ENCODE peak calls at places on chromosomes 6 and 20, in six cellular contexts. L is endothelial cell of umbilical vein, C is adipocyte, G is mesenchymal stem cell, F is H1, V is HCT116. M is an unnamed sample. For H3K36me3 and H3K4me1, the result is how much of the 10 kb centered on the place peaks cover.

GRCh38 chr20:48639899-48640298 is 187.9 kb downstream of the PREX1 start:
- DNase-seq in C (no peak), V (no peak), G (no peak), F (no peak), L (no peak), M (no peak)

GRCh38 chr6:87483929-87484328 is 11.2 kb downstream of the SLC35A1 start:
- DNase-seq in C (peak), G (peak), F (peak), V (peak), L (no peak), M (peak)

GRCh38 chr6:128504003-128504654 is 16.3 kb downstream of the PTPRK start:
- DNase-seq in V (no peak), L (no peak), C (no peak), G (no peak), F (no peak), M (no peak)

GRCh38 chr6:124535746-124536145 is 426.5 kb upstream of the RNF217 start:
- DNase-seq in V (no peak), G (peak), C (no peak), L (peak), F (no peak), M (no peak)

GRCh38 chr20:44264287-44264686 is 17.2 kb downstream of the GDAP1L1 start:
- DNase-seq in F (no peak), L (no peak), V (no peak), G (no peak), C (no peak), M (no peak)

GRCh38 chr6:158831571-158831970 is 12.4 kb upstream of the EZR start:
- DNase-seq in G (no peak), L (no peak), F (no peak), V (no peak), C (no peak), M (no peak)

GRCh38 chr6:20706293-20707165 is 172.3 kb downstream of the CDKAL1 start:
- DNase-seq in F (no peak), C (no peak), G (peak), V (peak), L (no peak), M (no peak)

GRCh38 chr20:63889241-63890200 is 5.4 kb upstream of the DNAJC5 start:
- DNase-seq in C (no peak), G (peak), F (no peak), L (no peak), V (no peak), M (no peak)

GRCh38 chr20:9977629-9978028 is 57.2 kb upstream of the ANKEF1 start:
- DNase-seq in F (no peak), C (peak), L (no peak), V (peak), G (no peak), M (no peak)

GRCh38 chr6:22029169-22029568 is 267.7 kb downstream of the PRL start:
- DNase-seq in V (no peak), G (no peak), L (no peak), F (no peak), C (peak), M (no peak)

GRCh38 chr6:15260099-15260821 is 14.4 kb downstream of the JARID2 start:
- DNase-seq in F (no peak), L (no peak), G (peak), V (no peak), C (peak), M (no peak)

GRCh38 chr6:155461636-155462035 is 6.0 kb upstream of the NOX3 start:
- DNase-seq in F (no peak), G (no peak), V (no peak), C (peak), L (no peak), M (no peak)

GRCh38 chr6:15606347-15606746 is 56.5 kb downstream of the DTNBP1 start:
- DNase-seq in V (no peak), G (no peak), L (no peak), F (no peak), C (no peak), M (no peak)

GRCh38 chr6:111952326-111952725 is 79.1 kb upstream of the FYN start:
- DNase-seq in C (no peak), V (no peak), G (no peak), L (no peak), F (no peak), M (no peak)

GRCh38 chr20:57592263-57593092 is 27.7 kb downstream of the ZBP1 start:
- DNase-seq in G (no peak), V (no peak), F (no peak), L (no peak), C (no peak), M (peak)

GRCh38 chr20:51368461-51369211 is 173.9 kb downstream of the NFATC2 start:
- DNase-seq in V (no peak), L (no peak), G (peak), F (no peak), C (no peak), M (no peak)

GRCh38 chr6:75317503-75318206 is 33.1 kb upstream of the TMEM30A start:
- DNase-seq in G (peak), L (peak), F (no peak), C (peak), V (no peak), M (no peak)

GRCh38 chr6:10968776-10969175 is 75.3 kb downstream of the ELOVL2 start:
- DNase-seq in L (no peak), G (no peak), F (no peak), V (no peak), C (peak), M (no peak)

GRCh38 chr6:107488174-107488874 is 1.6 kb upstream of the SOBP start:
- DNase-seq in C (no peak), V (no peak), G (peak), L (no peak), F (no peak), M (peak)

GRCh38 chr20:47610945-47611250 is 109.2 kb downstream of the NCOA3 start:
- DNase-seq in G (no peak), L (no peak), C (no peak), F (no peak), V (no peak), M (no peak)

GRCh38 chr20:47614703-47615309 is 113.1 kb downstream of the NCOA3 start:
- DNase-seq in F (no peak), L (no peak), G (no peak), V (no peak), C (no peak), M (no peak)

GRCh38 chr20:47612670-47613069 is 111.0 kb downstream of the NCOA3 start:
- DNase-seq in V (no peak), G (no peak), F (no peak), C (no peak), L (peak), M (no peak)

GRCh38 chr20:47610247-47610944 is 108.7 kb downstream of the NCOA3 start:
- DNase-seq in C (peak), G (peak), L (peak), F (no peak), V (peak), M (no peak)

GRCh38 chr20:47611785-47612184 is 110.1 kb downstream of the NCOA3 start:
- DNase-seq in F (no peak), C (no peak), V (no peak), L (no peak), G (no peak), M (no peak)
- H3K9ac ChIP-seq in F (no peak), C (no peak), V (no peak), L (no peak), G (no peak), M (no peak)

GRCh38 chr20:62202676-62203377 is 17.3 kb downstream of the HRH3 start:
- DNase-seq in F (no peak), G (no peak), V (no peak), L (no peak), C (no peak), M (peak)
- H3K36me3 ChIP-seq in F (under half), G (under half), V (under half), L (under half), C (under half), M (under half)

DNA sequence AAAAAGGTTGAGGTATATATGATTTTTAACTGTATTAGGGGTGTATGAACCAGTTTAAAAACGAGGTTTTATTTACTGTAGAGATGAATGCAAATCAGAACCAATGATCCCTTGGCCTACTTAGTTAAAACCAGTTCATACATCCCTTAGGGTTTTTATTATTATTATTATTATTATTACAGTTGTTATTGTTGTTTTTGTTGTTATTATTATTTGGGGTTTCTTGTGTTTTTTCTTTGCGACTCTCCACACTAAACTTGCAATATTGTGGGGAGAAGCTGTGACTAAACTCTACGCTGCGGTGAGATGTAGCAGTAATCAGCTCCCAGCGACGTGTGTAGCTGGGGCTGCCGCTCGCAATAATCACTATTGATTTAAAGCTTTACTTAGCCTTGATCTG is 62.2 kb downstream of the SSR1 start:
- DNase-seq in L (no peak), F (no peak), V (no peak), G (no peak), C (no peak), M (no peak)
- H3K4me1 ChIP-seq in L (under half), F (under half), V (under half), G (under half), C (under half), M (under half)

DNA sequence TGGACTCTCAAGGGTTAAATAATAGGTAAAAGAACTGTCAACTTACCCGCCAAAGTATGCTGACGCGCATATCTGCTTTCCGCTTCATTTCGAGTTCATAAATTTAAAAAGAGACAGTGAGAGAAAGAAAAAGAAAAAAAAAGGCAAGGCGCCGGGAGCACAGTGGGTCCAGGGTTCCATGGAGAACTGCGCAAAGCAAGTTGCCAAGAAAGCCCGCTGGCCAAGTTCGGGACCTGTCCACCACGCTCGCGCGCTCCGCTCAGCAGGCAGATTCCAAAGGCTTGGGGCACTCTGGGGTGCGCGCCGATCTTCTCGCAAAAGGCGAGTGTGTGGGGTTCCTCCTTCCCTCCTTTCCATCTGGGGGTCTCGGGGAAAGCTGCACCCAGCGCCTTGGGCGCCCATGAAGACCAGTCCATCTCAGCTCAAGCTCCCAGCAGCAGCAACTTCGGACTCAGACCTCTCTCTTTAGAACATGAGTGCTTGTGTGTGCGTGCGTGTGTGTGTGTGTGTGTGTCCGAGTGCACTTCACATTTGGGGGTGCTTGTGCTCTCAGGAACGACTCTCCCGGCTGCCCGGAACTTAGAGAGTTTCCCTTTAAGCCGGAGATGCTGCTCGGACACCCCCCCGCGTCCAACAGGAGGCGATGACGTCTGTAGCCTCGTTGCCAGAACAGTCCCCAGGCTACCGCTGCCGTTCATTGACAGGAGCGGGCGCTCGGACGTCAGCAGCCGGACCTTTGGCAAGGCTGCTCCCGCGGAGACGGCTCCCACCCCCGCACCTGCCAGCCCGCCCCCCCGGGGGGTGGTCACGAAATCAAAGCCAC is 180.0 kb downstream of the TBXT start:
- DNase-seq in C (peak), G (peak), V (no peak), L (no peak), F (peak), M (peak)
- H3K9ac ChIP-seq in C (no peak), G (peak), V (no peak), L (no peak), F (no peak), M (no peak)

DNA sequence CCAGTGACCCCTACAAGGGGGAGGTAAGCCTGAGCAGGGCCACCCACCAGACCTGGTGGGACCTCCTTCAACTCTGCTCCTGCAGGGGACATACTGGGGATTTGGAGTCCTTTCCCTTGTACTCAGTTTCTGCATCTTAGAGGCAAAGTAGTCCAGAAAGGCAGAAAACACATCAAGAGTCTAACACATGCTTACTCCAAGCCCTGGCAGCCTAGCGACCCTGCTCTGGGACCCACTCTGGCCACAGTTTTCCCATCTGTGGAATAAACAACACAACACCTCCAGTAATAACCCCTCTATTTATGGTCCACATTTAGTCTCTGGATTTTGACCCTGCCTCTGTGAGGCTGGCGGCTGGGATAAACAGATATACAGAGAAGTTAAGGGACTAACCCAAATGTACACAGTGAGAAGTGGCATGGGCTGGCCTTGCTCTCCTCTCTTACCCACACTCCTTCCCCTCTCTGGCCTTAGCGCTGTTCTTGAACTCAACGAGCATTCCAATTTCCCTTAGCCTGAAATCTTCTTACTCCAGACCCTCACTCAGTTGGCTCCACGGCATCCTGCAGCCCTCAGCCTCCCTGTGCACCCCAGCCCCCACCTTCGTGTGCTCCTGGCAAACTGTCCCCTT is 16.1 kb upstream of the TLDC2 start:
- DNase-seq in C (peak), V (no peak), L (no peak), G (peak), F (no peak), M (no peak)
- H3K36me3 ChIP-seq in C (under half), V (under half), L (under half), G (under half), F (under half), M (under half)

GRCh38 chr6:9428416-9429172 is 986.3 kb downstream of the TFAP2A start:
- DNase-seq in V (no peak), C (peak), G (no peak), F (no peak), L (no peak), M (no peak)
- H3K4me1 ChIP-seq in V (under half), C (under half), G (under half), F (under half), L (under half), M (under half)

GRCh38 chr6:31765910-31766794 is 3.7 kb downstream of the SAPCD1 start:
- DNase-seq in G (no peak), F (peak), C (peak), V (no peak), L (peak), M (peak)
- H3K9ac ChIP-seq in G (peak), F (no peak), C (no peak), V (no peak), L (no peak), M (no peak)

DNA sequence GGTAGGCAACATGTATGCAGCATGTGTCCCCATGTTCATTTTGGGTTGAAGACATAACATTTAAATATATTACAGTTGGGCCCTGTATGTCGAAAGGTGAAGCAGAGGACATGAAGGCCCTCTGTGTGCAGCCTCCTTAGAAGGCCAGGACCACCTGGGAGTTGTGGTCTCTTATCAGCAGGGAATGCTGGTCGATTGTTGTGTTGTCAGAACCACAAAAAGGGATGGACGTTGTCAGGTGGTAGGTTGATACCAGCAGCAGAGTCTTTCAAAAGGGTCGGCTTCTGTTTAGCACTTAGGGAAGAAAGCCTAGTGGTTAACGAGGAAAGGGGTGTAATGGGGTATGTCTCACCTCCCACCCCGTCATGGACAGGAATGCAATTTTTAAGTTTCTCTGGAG is 67.3 kb upstream of the SLC22A1 start:
- DNase-seq in G (no peak), L (no peak), F (no peak), V (no peak), C (no peak), M (no peak)
- H3K36me3 ChIP-seq in G (half or more), L (under half), F (under half), V (under half), C (half or more), M (half or more)